ENCODE peak calls at places on chromosome 11, in six cellular contexts. One of them, this sample, is unnamed.
A peak's percentile ranks its signal among the peaks of the same experiment; 100 is the strongest.

GRCh38 chr11:112882494-112883381 is 78.5 kb upstream of the NCAM1 start:
- DNase-seq in suprapubic skin: no peak
- DNase-seq in MG63: peak; percentile 15
- DNase-seq in tibial nerve: no peak
- DNase-seq in IMR-90: no peak
- DNase-seq in naive thymus-derived CD4-positive, alpha-beta T cell: no peak
- DNase-seq in this sample: no peak

GRCh38 chr11:96272542-96273306 is 70.3 kb downstream of the MAML2 start:
- DNase-seq in suprapubic skin: no peak
- DNase-seq in MG63: no peak
- DNase-seq in tibial nerve: no peak
- DNase-seq in IMR-90: peak; percentile 51
- DNase-seq in naive thymus-derived CD4-positive, alpha-beta T cell: peak; percentile 59
- DNase-seq in this sample: no peak

GRCh38 chr11:83521647-83522596 is 235.8 kb upstream of the CCDC90B start:
- DNase-seq in suprapubic skin: no peak
- DNase-seq in MG63: no peak
- DNase-seq in tibial nerve: no peak
- DNase-seq in IMR-90: peak; percentile 31
- DNase-seq in naive thymus-derived CD4-positive, alpha-beta T cell: no peak
- DNase-seq in this sample: no peak

GRCh38 chr11:123020968-123021367 is 39.3 kb upstream of the BSX start:
- DNase-seq in suprapubic skin: no peak
- DNase-seq in MG63: peak; percentile 8
- DNase-seq in tibial nerve: no peak
- DNase-seq in IMR-90: peak; percentile 49
- DNase-seq in naive thymus-derived CD4-positive, alpha-beta T cell: peak; percentile 37
- DNase-seq in this sample: peak; percentile 29

GRCh38 chr11:71188073-71188472 is 64.3 kb downstream of the SHANK2 start:
- DNase-seq in suprapubic skin: peak; percentile 66
- DNase-seq in MG63: no peak
- DNase-seq in tibial nerve: no peak
- DNase-seq in IMR-90: no peak
- DNase-seq in naive thymus-derived CD4-positive, alpha-beta T cell: no peak
- DNase-seq in this sample: no peak

GRCh38 chr11:6618117-6619020 is 853 bp downstream of the TPP1 start:
- DNase-seq in suprapubic skin: no peak
- DNase-seq in MG63: no peak
- DNase-seq in tibial nerve: no peak
- DNase-seq in IMR-90: peak; percentile 90
- DNase-seq in naive thymus-derived CD4-positive, alpha-beta T cell: peak; percentile 26
- DNase-seq in this sample: peak; percentile 59

GRCh38 chr11:44243633-44244343 is 66.2 kb downstream of the ALX4 start:
- DNase-seq in suprapubic skin: no peak
- DNase-seq in MG63: no peak
- DNase-seq in tibial nerve: no peak
- DNase-seq in IMR-90: peak; percentile 46
- DNase-seq in naive thymus-derived CD4-positive, alpha-beta T cell: no peak
- DNase-seq in this sample: no peak

GRCh38 chr11:63520606-63521170 is 14.8 kb downstream of the LGALS12 start:
- DNase-seq in suprapubic skin: no peak
- DNase-seq in MG63: peak; percentile 26
- DNase-seq in tibial nerve: no peak
- DNase-seq in IMR-90: peak; percentile 17
- DNase-seq in naive thymus-derived CD4-positive, alpha-beta T cell: no peak
- DNase-seq in this sample: no peak

GRCh38 chr11:9895016-9895415 is 231.1 kb downstream of the SWAP70 start:
- DNase-seq in suprapubic skin: no peak
- DNase-seq in MG63: peak; percentile 13
- DNase-seq in tibial nerve: no peak
- DNase-seq in IMR-90: peak; percentile 51
- DNase-seq in naive thymus-derived CD4-positive, alpha-beta T cell: no peak
- DNase-seq in this sample: no peak

GRCh38 chr11:61495801-61496601 is 12.5 kb upstream of the LRRC10B start:
- DNase-seq in suprapubic skin: no peak
- DNase-seq in MG63: no peak
- DNase-seq in tibial nerve: no peak
- DNase-seq in IMR-90: peak; percentile 61
- DNase-seq in naive thymus-derived CD4-positive, alpha-beta T cell: no peak
- DNase-seq in this sample: peak; percentile 42

GRCh38 chr11:62854013-62854824 is 14.8 kb upstream of the WDR74 start:
- DNase-seq in suprapubic skin: no peak
- DNase-seq in MG63: no peak
- DNase-seq in tibial nerve: no peak
- DNase-seq in IMR-90: no peak
- DNase-seq in naive thymus-derived CD4-positive, alpha-beta T cell: no peak
- DNase-seq in this sample: no peak

GRCh38 chr11:97684486-97685439 is 1295.0 kb downstream of the JRKL start:
- DNase-seq in suprapubic skin: no peak
- DNase-seq in MG63: no peak
- DNase-seq in tibial nerve: no peak
- DNase-seq in IMR-90: no peak
- DNase-seq in naive thymus-derived CD4-positive, alpha-beta T cell: no peak
- DNase-seq in this sample: no peak

GRCh38 chr11:124113890-124114289 is 1.4 kb upstream of the VWA5A start:
- DNase-seq in suprapubic skin: no peak
- DNase-seq in MG63: no peak
- DNase-seq in tibial nerve: no peak
- DNase-seq in IMR-90: peak; percentile 8
- DNase-seq in naive thymus-derived CD4-positive, alpha-beta T cell: no peak
- DNase-seq in this sample: no peak

DNA sequence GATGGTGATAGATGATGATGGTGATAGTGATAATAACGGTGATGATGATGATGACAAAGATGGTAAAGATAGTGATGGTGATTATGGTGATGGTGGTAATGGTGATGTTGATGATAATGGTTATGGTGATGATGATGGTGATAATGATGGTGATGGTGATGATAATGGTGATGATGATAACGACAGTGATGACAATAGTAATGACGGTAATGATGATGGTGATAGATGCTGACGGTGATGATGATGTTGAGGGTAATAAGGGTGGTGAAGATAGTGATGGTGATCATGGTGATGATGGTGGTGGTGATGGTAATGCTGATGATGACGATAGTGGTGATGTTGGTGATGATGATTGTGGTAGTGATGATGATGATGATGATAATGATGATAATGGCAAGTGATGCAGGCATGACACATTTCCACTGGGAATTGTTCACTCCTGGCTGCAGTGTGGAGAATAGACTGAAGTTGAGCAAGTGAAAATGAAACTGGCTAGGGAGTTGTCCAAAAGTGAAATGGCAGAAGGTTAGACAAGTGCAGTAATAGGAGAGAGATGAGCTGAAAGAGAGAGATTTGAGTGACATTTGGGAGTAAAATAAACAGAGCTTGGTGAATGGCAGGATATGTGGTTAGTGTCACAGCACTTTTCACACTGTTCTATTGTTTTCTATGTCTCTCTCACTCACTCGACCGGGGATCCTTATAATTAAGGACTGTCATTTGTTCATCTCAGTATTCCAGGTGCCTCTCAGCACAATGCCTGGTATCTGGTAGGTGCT is 992.5 kb downstream of the OPCML start:
- DNase-seq in suprapubic skin: no peak
- DNase-seq in MG63: no peak
- DNase-seq in tibial nerve: no peak
- DNase-seq in IMR-90: no peak
- DNase-seq in naive thymus-derived CD4-positive, alpha-beta T cell: no peak
- DNase-seq in this sample: no peak
- H3K9me3 ChIP-seq in suprapubic skin: no peaks in the 10 kb centered on the region
- H3K9me3 ChIP-seq in MG63: no peaks in the 10 kb centered on the region
- H3K9me3 ChIP-seq in tibial nerve: no peaks in the 10 kb centered on the region
- H3K9me3 ChIP-seq in IMR-90: no peaks in the 10 kb centered on the region
- H3K9me3 ChIP-seq in naive thymus-derived CD4-positive, alpha-beta T cell: no peaks in the 10 kb centered on the region
- H3K9me3 ChIP-seq in this sample: no peaks in the 10 kb centered on the region

GRCh38 chr11:55457641-55458040 is 89.9 kb downstream of the OR4A15 start:
- DNase-seq in suprapubic skin: no peak
- DNase-seq in MG63: no peak
- DNase-seq in tibial nerve: no peak
- DNase-seq in IMR-90: no peak
- DNase-seq in naive thymus-derived CD4-positive, alpha-beta T cell: no peak
- DNase-seq in this sample: no peak
- H3K9me3 ChIP-seq in suprapubic skin: peaks cover 6% of the 10 kb centered on the region
- H3K9me3 ChIP-seq in MG63: no peaks in the 10 kb centered on the region
- H3K9me3 ChIP-seq in tibial nerve: no peaks in the 10 kb centered on the region
- H3K9me3 ChIP-seq in IMR-90: peaks cover 5% of the 10 kb centered on the region
- H3K9me3 ChIP-seq in naive thymus-derived CD4-positive, alpha-beta T cell: no peaks in the 10 kb centered on the region
- H3K9me3 ChIP-seq in this sample: peaks cover 8% of the 10 kb centered on the region

GRCh38 chr11:2647167-2647566 is 52.6 kb downstream of the KCNQ1OT1 start:
- DNase-seq in suprapubic skin: no peak
- DNase-seq in MG63: no peak
- DNase-seq in tibial nerve: no peak
- DNase-seq in IMR-90: no peak
- DNase-seq in naive thymus-derived CD4-positive, alpha-beta T cell: no peak
- DNase-seq in this sample: no peak

GRCh38 chr11:2647953-2648352 is 51.8 kb downstream of the KCNQ1OT1 start:
- DNase-seq in suprapubic skin: no peak
- DNase-seq in MG63: no peak
- DNase-seq in tibial nerve: no peak
- DNase-seq in IMR-90: no peak
- DNase-seq in naive thymus-derived CD4-positive, alpha-beta T cell: no peak
- DNase-seq in this sample: no peak

GRCh38 chr11:2643746-2644145 is 56.0 kb downstream of the KCNQ1OT1 start:
- DNase-seq in suprapubic skin: no peak
- DNase-seq in MG63: no peak
- DNase-seq in tibial nerve: no peak
- DNase-seq in IMR-90: no peak
- DNase-seq in naive thymus-derived CD4-positive, alpha-beta T cell: no peak
- DNase-seq in this sample: no peak

GRCh38 chr11:2649400-2649799 is 50.4 kb downstream of the KCNQ1OT1 start:
- DNase-seq in suprapubic skin: no peak
- DNase-seq in MG63: no peak
- DNase-seq in tibial nerve: no peak
- DNase-seq in IMR-90: no peak
- DNase-seq in naive thymus-derived CD4-positive, alpha-beta T cell: no peak
- DNase-seq in this sample: no peak

GRCh38 chr11:2645779-2646118 is 54.0 kb downstream of the KCNQ1OT1 start:
- DNase-seq in suprapubic skin: no peak
- DNase-seq in MG63: no peak
- DNase-seq in tibial nerve: no peak
- DNase-seq in IMR-90: no peak
- DNase-seq in naive thymus-derived CD4-positive, alpha-beta T cell: no peak
- DNase-seq in this sample: no peak
- H3K9me3 ChIP-seq in suprapubic skin: peaks cover 35% of the 10 kb centered on the region
- H3K9me3 ChIP-seq in MG63: peaks cover 64% of the 10 kb centered on the region
- H3K9me3 ChIP-seq in tibial nerve: peaks cover 100% of the 10 kb centered on the region
- H3K9me3 ChIP-seq in IMR-90: peaks cover 49% of the 10 kb centered on the region
- H3K9me3 ChIP-seq in naive thymus-derived CD4-positive, alpha-beta T cell: peaks cover 28% of the 10 kb centered on the region
- H3K9me3 ChIP-seq in this sample: peaks cover 25% of the 10 kb centered on the region

GRCh38 chr11:114604179-114604813 is 8.7 kb upstream of the NXPE4 start:
- DNase-seq in suprapubic skin: no peak
- DNase-seq in MG63: no peak
- DNase-seq in tibial nerve: no peak
- DNase-seq in IMR-90: no peak
- DNase-seq in naive thymus-derived CD4-positive, alpha-beta T cell: no peak
- DNase-seq in this sample: no peak

GRCh38 chr11:114607753-114608459 is 12.3 kb upstream of the NXPE4 start:
- DNase-seq in suprapubic skin: no peak
- DNase-seq in MG63: no peak
- DNase-seq in tibial nerve: no peak
- DNase-seq in IMR-90: no peak
- DNase-seq in naive thymus-derived CD4-positive, alpha-beta T cell: no peak
- DNase-seq in this sample: no peak

GRCh38 chr11:114604886-114605285 is 9.3 kb upstream of the NXPE4 start:
- DNase-seq in suprapubic skin: no peak
- DNase-seq in MG63: no peak
- DNase-seq in tibial nerve: no peak
- DNase-seq in IMR-90: no peak
- DNase-seq in naive thymus-derived CD4-positive, alpha-beta T cell: no peak
- DNase-seq in this sample: no peak

GRCh38 chr11:114605370-114605769 is 9.8 kb upstream of the NXPE4 start:
- DNase-seq in suprapubic skin: no peak
- DNase-seq in MG63: no peak
- DNase-seq in tibial nerve: no peak
- DNase-seq in IMR-90: no peak
- DNase-seq in naive thymus-derived CD4-positive, alpha-beta T cell: no peak
- DNase-seq in this sample: no peak

GRCh38 chr11:114606003-114606801 is 10.6 kb upstream of the NXPE4 start:
- DNase-seq in suprapubic skin: no peak
- DNase-seq in MG63: no peak
- DNase-seq in tibial nerve: no peak
- DNase-seq in IMR-90: peak; percentile 3
- DNase-seq in naive thymus-derived CD4-positive, alpha-beta T cell: no peak
- DNase-seq in this sample: no peak
- H3K9me3 ChIP-seq in suprapubic skin: no peaks in the 10 kb centered on the region
- H3K9me3 ChIP-seq in MG63: no peaks in the 10 kb centered on the region
- H3K9me3 ChIP-seq in tibial nerve: peaks cover 41% of the 10 kb centered on the region
- H3K9me3 ChIP-seq in IMR-90: no peaks in the 10 kb centered on the region
- H3K9me3 ChIP-seq in naive thymus-derived CD4-positive, alpha-beta T cell: no peaks in the 10 kb centered on the region
- H3K9me3 ChIP-seq in this sample: no peaks in the 10 kb centered on the region

DNA sequence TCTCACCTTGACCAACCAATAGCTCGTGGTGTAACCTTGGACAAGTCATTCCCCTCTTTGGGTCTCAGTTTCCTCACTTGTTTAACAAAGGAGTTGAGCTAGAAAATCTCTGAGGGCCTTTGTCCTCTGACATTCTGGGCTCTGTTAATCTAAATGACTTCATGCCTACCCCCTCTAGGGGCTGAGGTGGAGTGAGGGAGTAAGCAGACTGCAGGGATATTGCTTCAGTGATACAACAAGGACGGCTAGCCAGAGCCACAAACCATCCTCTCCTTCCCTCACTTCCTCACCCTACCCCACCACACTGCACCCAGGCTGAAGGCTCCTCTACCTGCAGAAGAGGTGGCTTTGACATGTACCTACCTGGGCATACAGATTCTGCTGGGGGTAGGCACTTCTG is 34.8 kb downstream of the RELT start:
- DNase-seq in suprapubic skin: no peak
- DNase-seq in MG63: no peak
- DNase-seq in tibial nerve: no peak
- DNase-seq in IMR-90: no peak
- DNase-seq in naive thymus-derived CD4-positive, alpha-beta T cell: no peak
- DNase-seq in this sample: no peak
- H3K9me3 ChIP-seq in suprapubic skin: no peaks in the 10 kb centered on the region
- H3K9me3 ChIP-seq in MG63: no peaks in the 10 kb centered on the region
- H3K9me3 ChIP-seq in tibial nerve: no peaks in the 10 kb centered on the region
- H3K9me3 ChIP-seq in IMR-90: no peaks in the 10 kb centered on the region
- H3K9me3 ChIP-seq in naive thymus-derived CD4-positive, alpha-beta T cell: no peaks in the 10 kb centered on the region
- H3K9me3 ChIP-seq in this sample: no peaks in the 10 kb centered on the region

DNA sequence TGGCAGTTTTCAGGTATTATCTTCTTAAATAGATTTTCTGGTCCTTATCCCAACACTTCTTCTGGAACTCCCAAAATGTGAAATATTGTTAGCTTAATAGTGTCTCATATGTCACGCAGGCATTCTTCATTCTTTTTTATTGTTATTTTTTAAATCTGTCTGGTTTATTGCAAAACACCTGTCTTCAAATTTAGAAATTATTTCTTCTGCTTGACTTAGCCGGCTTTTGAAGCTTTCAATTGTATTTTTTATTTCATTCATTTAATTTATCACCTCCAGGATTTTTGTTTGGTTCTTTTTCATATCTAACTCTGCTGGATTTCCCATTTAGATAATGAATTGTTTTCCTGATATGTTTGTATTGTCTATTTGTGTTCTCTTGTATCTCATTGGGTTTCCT is 49.9 kb downstream of the KCNQ1OT1 start:
- DNase-seq in suprapubic skin: no peak
- DNase-seq in MG63: no peak
- DNase-seq in tibial nerve: no peak
- DNase-seq in IMR-90: no peak
- DNase-seq in naive thymus-derived CD4-positive, alpha-beta T cell: no peak
- DNase-seq in this sample: no peak
- H3K9me3 ChIP-seq in suprapubic skin: peaks cover 22% of the 10 kb centered on the region
- H3K9me3 ChIP-seq in MG63: peaks cover 44% of the 10 kb centered on the region
- H3K9me3 ChIP-seq in tibial nerve: peaks cover 100% of the 10 kb centered on the region
- H3K9me3 ChIP-seq in IMR-90: peaks cover 71% of the 10 kb centered on the region
- H3K9me3 ChIP-seq in naive thymus-derived CD4-positive, alpha-beta T cell: peaks cover 16% of the 10 kb centered on the region
- H3K9me3 ChIP-seq in this sample: peaks cover 60% of the 10 kb centered on the region